ENCODE peak calls at places on chromosome 6, in nine cellular contexts. E, K, O, L, C, F, M, T and Z are unnamed samples.
A peak's percentile ranks its signal among the peaks of the same experiment; 100 is the strongest.

GRCh38 chr6:82183642-82184282 is 63.8 kb downstream of the IBTK start:
- DNase-seq in E (no peak), K (no peak), O (no peak), L (no peak), C (no peak), F (no peak), M (no peak), T (no peak), Z (no peak)

GRCh38 chr6:88013554-88013953 is 34.1 kb upstream of the SPACA1 start:
- DNase-seq in E (no peak), K (no peak), O (no peak), L (no peak), C (no peak), F (no peak), M (no peak), T (no peak), Z (peak; percentile 13)

GRCh38 chr6:165847407-165848098 is 184.5 kb upstream of the PDE10A start:
- DNase-seq in E (no peak), K (no peak), O (peak; percentile 89), L (no peak), C (no peak), F (no peak), M (no peak), T (no peak), Z (no peak)

GRCh38 chr6:116115781-116116180 is 10.2 kb downstream of the COL10A1 start:
- DNase-seq in E (no peak), K (no peak), O (no peak), L (no peak), C (no peak), F (no peak), M (peak; percentile 5), T (no peak), Z (no peak)

GRCh38 chr6:26187292-26187691 is 100.1 kb downstream of the HFE start:
- DNase-seq in E (no peak), K (no peak), O (no peak), L (no peak), C (no peak), F (no peak), M (no peak), T (no peak), Z (no peak)

GRCh38 chr6:32073066-32073465 is 34.9 kb downstream of the CYP21A2 start:
- DNase-seq in E (no peak), K (no peak), O (no peak), L (no peak), C (peak; percentile 59), F (no peak), M (no peak), T (no peak), Z (peak; percentile 77)

GRCh38 chr6:7819641-7820040 is 90.9 kb downstream of the TXNDC5 start:
- DNase-seq in E (no peak), K (no peak), O (peak; percentile 42), L (no peak), C (no peak), F (no peak), M (peak; percentile 39), T (no peak), Z (no peak)

GRCh38 chr6:79453558-79454042 is 83.6 kb downstream of the LCA5 start:
- DNase-seq in E (no peak), K (no peak), O (no peak), L (no peak), C (no peak), F (no peak), M (no peak), T (no peak), Z (no peak)

GRCh38 chr6:139289233-139289632 is 2.6 kb downstream of the TXLNB start:
- DNase-seq in E (no peak), K (no peak), O (no peak), L (no peak), C (no peak), F (no peak), M (no peak), T (no peak), Z (no peak)

GRCh38 chr6:22906091-22906549 is 336.8 kb downstream of the HDGFL1 start:
- DNase-seq in E (no peak), K (no peak), O (no peak), L (no peak), C (no peak), F (no peak), M (peak; percentile 48), T (no peak), Z (peak; percentile 20)

GRCh38 chr6:110877569-110877968 is 3.0 kb downstream of the AMD1 start:
- DNase-seq in E (no peak), K (no peak), O (no peak), L (no peak), C (no peak), F (no peak), M (no peak), T (no peak), Z (no peak)

GRCh38 chr6:19870322-19870721 is 33.2 kb downstream of the ID4 start:
- DNase-seq in E (no peak), K (no peak), O (no peak), L (no peak), C (no peak), F (no peak), M (no peak), T (no peak), Z (no peak)

GRCh38 chr6:17220511-17220910 is 60.6 kb upstream of the RBM24 start:
- DNase-seq in E (no peak), K (no peak), O (no peak), L (no peak), C (no peak), F (no peak), M (no peak), T (no peak), Z (no peak)

GRCh38 chr6:126657556-126658129 is 317.7 kb downstream of the CENPW start:
- DNase-seq in E (no peak), K (no peak), O (peak; percentile 44), L (no peak), C (no peak), F (no peak), M (peak; percentile 33), T (no peak), Z (peak; percentile 15)

GRCh38 chr6:141024526-141024925 is 1108.2 kb upstream of the GJE1 start:
- DNase-seq in E (no peak), K (no peak), O (no peak), L (no peak), C (no peak), F (no peak), M (no peak), T (no peak), Z (no peak)

GRCh38 chr6:20400476-20401402 is 940 bp upstream of the E2F3 start:
- DNase-seq in E (peak; percentile 76), K (no peak), O (no peak), L (peak; percentile 50), C (peak; percentile 63), F (peak; percentile 20), M (peak; percentile 4), T (no peak), Z (peak; percentile 93)

GRCh38 chr6:168088161-168089106 is 9.4 kb upstream of the FRMD1 start:
- DNase-seq in E (no peak), K (no peak), O (peak; percentile 74), L (no peak), C (peak; percentile 80), F (no peak), M (peak; percentile 25), T (no peak), Z (peak; percentile 75)

GRCh38 chr6:100726741-100727140 is 154.4 kb downstream of the ASCC3 start:
- DNase-seq in E (no peak), K (no peak), O (peak; percentile 36), L (no peak), C (no peak), F (no peak), M (peak; percentile 40), T (no peak), Z (peak; percentile 19)

GRCh38 chr6:165920896-165921671 is 246.6 kb downstream of the TBXT start:
- DNase-seq in E (no peak), K (no peak), O (peak; percentile 72), L (no peak), C (no peak), F (no peak), M (no peak), T (no peak), Z (no peak)

GRCh38 chr6:43544461-43544860 is 27.6 kb downstream of the POLR1C start:
- DNase-seq in E (no peak), K (no peak), O (no peak), L (no peak), C (no peak), F (no peak), M (no peak), T (no peak), Z (no peak)

GRCh38 chr6:170480045-170480714 is 72.9 kb downstream of the PSMB1 start:
- DNase-seq in E (peak; percentile 24), K (no peak), O (peak; percentile 24), L (no peak), C (no peak), F (no peak), M (peak; percentile 23), T (no peak), Z (peak; percentile 42)

GRCh38 chr6:119368917-119369316 is 19.4 kb upstream of the MAN1A1 start:
- DNase-seq in E (no peak), K (no peak), O (no peak), L (no peak), C (no peak), F (no peak), M (no peak), T (no peak), Z (no peak)

GRCh38 chr6:100617633-100618348 is 153.1 kb upstream of the SIM1 start:
- DNase-seq in E (no peak), K (no peak), O (peak; percentile 48), L (no peak), C (no peak), F (no peak), M (peak; percentile 62), T (no peak), Z (no peak)

GRCh38 chr6:144582939-144583613 is 297.9 kb downstream of the UTRN start:
- DNase-seq in E (peak; percentile 31), K (peak; percentile 50), O (peak; percentile 30), L (peak; percentile 74), C (peak; percentile 50), F (no peak), M (no peak), T (no peak), Z (no peak)

GRCh38 chr6:44730771-44731391 is 343.4 kb downstream of the CDC5L start:
- DNase-seq in E (no peak), K (no peak), O (peak; percentile 66), L (no peak), C (no peak), F (no peak), M (peak; percentile 76), T (no peak), Z (peak; percentile 84)

GRCh38 chr6:55176958-55177357 is 2.6 kb downstream of the HCRTR2 start:
- DNase-seq in E (no peak), K (no peak), O (peak; percentile 23), L (no peak), C (no peak), F (no peak), M (no peak), T (no peak), Z (peak; percentile 24)

GRCh38 chr6:132107896-132108295 is 156.7 kb upstream of the CCN2 start:
- DNase-seq in E (no peak), K (no peak), O (peak; percentile 11), L (no peak), C (no peak), F (no peak), M (no peak), T (no peak), Z (no peak)

GRCh38 chr6:130975325-130975724 is 87.7 kb downstream of the EPB41L2 start:
- DNase-seq in E (no peak), K (no peak), O (peak; percentile 59), L (no peak), C (no peak), F (no peak), M (peak; percentile 15), T (no peak), Z (no peak)

GRCh38 chr6:148747145-148747492 is 289 bp downstream of the UST start:
- DNase-seq in E (no peak), K (no peak), O (peak; percentile 42), L (no peak), C (peak; percentile 64), F (peak; percentile 18), M (peak; percentile 55), T (peak; percentile 84), Z (no peak)

GRCh38 chr6:155333414-155333813 is 19.1 kb upstream of the TFB1M start:
- DNase-seq in E (no peak), K (no peak), O (no peak), L (peak; percentile 18), C (no peak), F (no peak), M (no peak), T (no peak), Z (no peak)

GRCh38 chr6:87698618-87699017 is 3.4 kb downstream of the AKIRIN2 start:
- DNase-seq in E (no peak), K (no peak), O (peak; percentile 40), L (no peak), C (no peak), F (no peak), M (no peak), T (no peak), Z (no peak)